ENCODE peak calls at places on chromosome 7, in ten cellular contexts. A is WTC11; I is WERI-Rb-1; V is ovary; G is endothelial cell; J is Ammon's horn; K is coronary artery; M is activated T-helper 1 cell treated with Interleukin-2 at 50 U/mL for 16 hours; O is RPMI7951; F is activated naive CD4-positive, alpha-beta T cell. Z is an unnamed sample.

GRCh38 chr7:85176197-85176596 is 10.7 kb downstream of the SEMA3D start:
- DNase-seq in A (no peak), I (no peak), V (no peak), G (no peak), J (no peak), K (no peak), M (no peak), O (no peak), F (no peak), Z (no peak)

GRCh38 chr7:150997817-150998216 is 7.0 kb downstream of the NOS3 start:
- DNase-seq in A (no peak), I (no peak), V (no peak), G (no peak), J (no peak), K (no peak), M (no peak), O (no peak), F (no peak), Z (no peak)

GRCh38 chr7:20797174-20798080 is 10.7 kb upstream of the SP8 start:
- DNase-seq in A (peak), I (peak), V (no peak), G (no peak), J (no peak), K (no peak), M (no peak), O (peak), F (no peak), Z (no peak)

GRCh38 chr7:157540606-157541294 is 203.9 kb downstream of the DNAJB6 start:
- DNase-seq in A (peak), I (no peak), V (no peak), G (no peak), J (no peak), K (no peak), M (no peak), O (no peak), F (no peak), Z (no peak)

GRCh38 chr7:157938211-157938610 is 601.4 kb downstream of the DNAJB6 start:
- DNase-seq in A (no peak), I (no peak), V (no peak), G (no peak), J (no peak), K (no peak), M (no peak), O (no peak), F (no peak), Z (no peak)

GRCh38 chr7:107614425-107614824 is 34.4 kb downstream of the BCAP29 start:
- DNase-seq in A (no peak), I (no peak), V (no peak), G (no peak), J (no peak), K (no peak), M (no peak), O (peak), F (no peak), Z (no peak)

GRCh38 chr7:46213154-46213537 is 292.1 kb upstream of the IGFBP3 start:
- DNase-seq in A (no peak), I (no peak), V (no peak), G (no peak), J (no peak), K (no peak), M (no peak), O (no peak), F (no peak), Z (no peak)

GRCh38 chr7:73647725-73648592 is 19.7 kb upstream of the VPS37D start:
- DNase-seq in A (peak), I (peak), V (no peak), G (no peak), J (no peak), K (no peak), M (no peak), O (no peak), F (no peak), Z (no peak)

GRCh38 chr7:97015279-97015678 is 9.4 kb downstream of the DLX5 start:
- DNase-seq in A (no peak), I (no peak), V (no peak), G (no peak), J (no peak), K (no peak), M (no peak), O (no peak), F (no peak), Z (no peak)

GRCh38 chr7:147199868-147200267 is 1083.3 kb downstream of the CNTNAP2 start:
- DNase-seq in A (no peak), I (no peak), V (no peak), G (no peak), J (peak), K (no peak), M (no peak), O (no peak), F (no peak), Z (no peak)

GRCh38 chr7:9127901-9128300 is 694.5 kb downstream of the NXPH1 start:
- DNase-seq in A (no peak), I (no peak), V (no peak), G (no peak), J (no peak), K (no peak), M (no peak), O (no peak), F (no peak), Z (no peak)

GRCh38 chr7:131774419-131775220 is 218.2 kb upstream of the PODXL start:
- DNase-seq in A (peak), I (peak), V (no peak), G (no peak), J (no peak), K (no peak), M (no peak), O (no peak), F (no peak), Z (no peak)

GRCh38 chr7:133124974-133125373 is 43.1 kb upstream of the CHCHD3 start:
- DNase-seq in A (no peak), I (no peak), V (no peak), G (no peak), J (no peak), K (no peak), M (no peak), O (no peak), F (no peak), Z (no peak)